ENCODE peak calls at places on chromosome 16, in five cellular contexts. Y, F, V, A and P are unnamed samples.
A peak's percentile ranks its signal among the peaks of the same experiment; 100 is the strongest.

GRCh38 chr16:21001262-21001661 is 100.7 kb downstream of the LYRM1 start:
- DNase-seq in Y (no peak), F (no peak), V (no peak), A (no peak), P (no peak)

GRCh38 chr16:35862242-35862641 is 2402.8 kb downstream of the TP53TG3F start:
- DNase-seq in Y (no peak), F (no peak), V (no peak), A (no peak), P (no peak)

GRCh38 chr16:53052519-53053501 is at the start of gene CHD9NB:
- DNase-seq in Y (no peak), F (peak; percentile 82), V (no peak), A (no peak), P (no peak)

GRCh38 chr16:48382131-48382530 is 3.1 kb downstream of the SIAH1 start:
- DNase-seq in Y (no peak), F (no peak), V (no peak), A (no peak), P (no peak)

GRCh38 chr16:12057276-12057675 is 80.7 kb downstream of the SNX29 start:
- DNase-seq in Y (no peak), F (no peak), V (no peak), A (no peak), P (no peak)

GRCh38 chr16:66512589-66513404 is 37.1 kb downstream of the TK2 start:
- DNase-seq in Y (no peak), F (no peak), V (no peak), A (no peak), P (no peak)

GRCh38 chr16:31695667-31696066 is 168.0 kb downstream of the AHSP start:
- DNase-seq in Y (no peak), F (no peak), V (no peak), A (no peak), P (no peak)

GRCh38 chr16:53065436-53066165 is 10.8 kb downstream of the CHD9 start:
- DNase-seq in Y (no peak), F (no peak), V (no peak), A (no peak), P (no peak)

GRCh38 chr16:4686497-4687210 is 6.7 kb upstream of the NUDT16L1 start:
- DNase-seq in Y (no peak), F (no peak), V (peak; percentile 56), A (no peak), P (no peak)

GRCh38 chr16:19718624-19718965 is 524 bp downstream of the IQCK start:
- DNase-seq in Y (no peak), F (no peak), V (no peak), A (no peak), P (no peak)

GRCh38 chr16:89360760-89361435 is 129.5 kb downstream of the ANKRD11 start:
- DNase-seq in Y (no peak), F (no peak), V (no peak), A (no peak), P (no peak)

GRCh38 chr16:88393034-88393433 is 10.3 kb downstream of the ZNF469 start:
- DNase-seq in Y (no peak), F (no peak), V (peak; percentile 86), A (no peak), P (no peak)

GRCh38 chr16:88454315-88455057 is 1.4 kb downstream of the ZFPM1 start:
- DNase-seq in Y (no peak), F (no peak), V (peak; percentile 89), A (no peak), P (no peak)

GRCh38 chr16:1037023-1037933 is 35.3 kb upstream of the SSTR5 start:
- DNase-seq in Y (no peak), F (no peak), V (peak; percentile 58), A (no peak), P (no peak)

GRCh38 chr16:88969361-88969831 is 7.6 kb downstream of the CBFA2T3 start:
- DNase-seq in Y (no peak), F (no peak), V (peak; percentile 72), A (no peak), P (no peak)

GRCh38 chr16:278863-279366 is 1.5 kb upstream of the ARHGDIG start:
- DNase-seq in Y (no peak), F (no peak), V (peak; percentile 45), A (no peak), P (no peak)

GRCh38 chr16:68227850-68228553 is 7.9 kb downstream of the ESRP2 start:
- DNase-seq in Y (no peak), F (no peak), V (no peak), A (no peak), P (no peak)

GRCh38 chr16:49459953-49460735 is 86.5 kb downstream of the C16orf78 start:
- DNase-seq in Y (no peak), F (no peak), V (no peak), A (no peak), P (no peak)

GRCh38 chr16:54454616-54455015 is 168.0 kb upstream of the IRX3 start:
- DNase-seq in Y (no peak), F (no peak), V (no peak), A (no peak), P (no peak)

GRCh38 chr16:47855431-47855830 is 300.4 kb downstream of the ABCC12 start:
- DNase-seq in Y (no peak), F (no peak), V (no peak), A (no peak), P (no peak)

GRCh38 chr16:77214411-77215138 is 15.4 kb downstream of the SYCE1L start:
- DNase-seq in Y (no peak), F (no peak), V (no peak), A (no peak), P (no peak)

GRCh38 chr16:5916711-5917191 is 819.2 kb upstream of the EEF2KMT start:
- DNase-seq in Y (no peak), F (no peak), V (no peak), A (no peak), P (no peak)

GRCh38 chr16:68884391-68884790 is 41.1 kb downstream of the TANGO6 start:
- DNase-seq in Y (no peak), F (no peak), V (no peak), A (no peak), P (no peak)

GRCh38 chr16:21610766-21611165 is 11.4 kb downstream of the METTL9 start:
- DNase-seq in Y (no peak), F (no peak), V (no peak), A (no peak), P (no peak)

GRCh38 chr16:11350531-11351335 is 5.5 kb downstream of the RMI2 start:
- DNase-seq in Y (no peak), F (no peak), V (no peak), A (no peak), P (no peak)

GRCh38 chr16:23557779-23558330 is 328 bp downstream of the UBFD1 start:
- DNase-seq in Y (no peak), F (peak; percentile 32), V (peak; percentile 92), A (no peak), P (peak; percentile 13)

GRCh38 chr16:80144191-80144590 is 396.6 kb upstream of the DYNLRB2 start:
- DNase-seq in Y (no peak), F (no peak), V (no peak), A (no peak), P (no peak)

GRCh38 chr16:74865922-74866598 is 91.4 kb upstream of the FA2H start:
- DNase-seq in Y (no peak), F (no peak), V (no peak), A (no peak), P (no peak)

GRCh38 chr16:87064731-87065720 is 252.2 kb downstream of the C16orf95 start:
- DNase-seq in Y (no peak), F (no peak), V (no peak), A (no peak), P (no peak)

GRCh38 chr16:8655184-8655717 is 19.2 kb upstream of the ABAT start:
- DNase-seq in Y (no peak), F (no peak), V (no peak), A (no peak), P (no peak)

GRCh38 chr16:6528217-6528616 is 804.4 kb upstream of the RBFOX1 start:
- DNase-seq in Y (no peak), F (no peak), V (no peak), A (no peak), P (no peak)

GRCh38 chr16:86747761-86748160 is 169.4 kb downstream of the FOXL1 start:
- DNase-seq in Y (no peak), F (no peak), V (no peak), A (no peak), P (no peak)

GRCh38 chr16:49016461-49016860 is 265.2 kb downstream of the CBLN1 start:
- DNase-seq in Y (no peak), F (no peak), V (no peak), A (no peak), P (no peak)

GRCh38 chr16:17062676-17063075 is 408.1 kb downstream of the XYLT1 start:
- DNase-seq in Y (no peak), F (no peak), V (no peak), A (no peak), P (no peak)
- TF ChIP-seq POLR2A in Y (no peak), F (no peak), V (no peak), A (no peak), P (no peak)

GRCh38 chr16:58507195-58507962 is 7.4 kb downstream of the NDRG4 start:
- DNase-seq in Y (peak; percentile 6), F (no peak), V (peak; percentile 53), A (no peak), P (no peak)
- H3K27ac ChIP-seq in Y (no peak overlapping the region), F (no peak overlapping the region), V (no peak overlapping the region), A (peak overlapping the region; percentile 16), P (no peak overlapping the region)

DNA sequence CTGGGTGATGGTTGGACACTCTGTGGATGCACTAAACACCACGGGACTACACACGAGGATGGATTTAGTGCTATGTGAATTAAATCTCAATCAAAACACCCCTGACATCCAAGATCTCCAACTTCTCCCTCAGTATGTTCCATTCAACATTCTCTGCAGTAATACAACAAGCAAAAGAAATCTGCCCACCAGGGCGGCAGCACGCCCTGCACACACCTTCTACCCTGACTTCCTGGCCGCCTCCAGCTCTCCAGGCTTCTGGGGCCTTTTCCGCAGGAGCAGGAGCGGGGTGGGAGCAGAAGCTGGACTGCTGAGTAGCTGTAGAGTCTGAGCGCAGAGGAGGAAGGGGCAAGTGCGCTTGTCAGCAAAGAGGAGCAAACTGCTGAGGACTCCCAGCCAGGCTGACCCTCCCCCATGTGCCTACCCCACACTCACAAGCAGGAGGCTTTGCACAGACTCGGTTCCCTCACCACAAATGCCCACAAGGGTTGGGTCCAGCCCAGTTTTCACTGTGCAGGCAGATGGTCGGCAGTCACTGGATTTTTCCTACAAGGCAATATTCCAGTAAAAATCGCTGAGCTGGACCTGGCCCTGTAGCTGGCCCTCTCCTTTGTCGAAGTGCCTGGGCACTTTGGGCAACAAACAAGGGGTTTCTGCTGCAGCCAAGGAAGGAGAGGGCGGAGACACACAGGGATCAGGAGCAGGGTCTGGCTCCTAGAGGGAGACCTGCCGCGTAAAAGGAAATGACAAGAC is 22.8 kb downstream of the ZDHHC7 start:
- DNase-seq in Y (no peak), F (no peak), V (no peak), A (no peak), P (no peak)
- TF ChIP-seq CTCF in Y (no peak), F (no peak), V (no peak), A (no peak), P (no peak)

GRCh38 chr16:81445143-81445922 is 725 bp downstream of the CMIP start:
- DNase-seq in Y (peak; percentile 33), F (no peak), V (peak; percentile 92), A (no peak), P (no peak)
- TF ChIP-seq POLR2A in Y (no peak), F (no peak), V (no peak), A (no peak), P (no peak)